ENCODE peak calls at places on chromosomes 16 and 17, in five cellular contexts. F is astrocyte of the hippocampus; W is activated CD4-positive, CD25-positive, alpha-beta regulatory T cell treated with anti-CD3 and anti-CD28 coated beads, Interleukin-2, amount 50 U/mL, for 16 hours; B is G401; M is amniotic stem cell. K is an unnamed sample.
A peak's percentile ranks its signal among the peaks of the same experiment; 100 is the strongest.

GRCh38 chr16:11196286-11196828 is 59.6 kb downstream of the SOCS1 start:
- DNase-seq in F (no peak), B (no peak), M (no peak), W (no peak), K (no peak)

GRCh38 chr16:88505405-88506082 is 52.5 kb downstream of the ZFPM1 start:
- DNase-seq in F (peak; percentile 67), B (no peak), M (no peak), W (peak; percentile 19), K (no peak)

GRCh38 chr17:70314506-70314905 is 145.2 kb downstream of the KCNJ2 start:
- DNase-seq in F (no peak), B (no peak), W (no peak), M (no peak), K (no peak)

GRCh38 chr17:69339937-69340336 is 13.0 kb upstream of the ABCA5 start:
- DNase-seq in M (no peak), F (no peak), B (no peak), W (no peak), K (no peak)

GRCh38 chr16:83433201-83433600 is 374.6 kb upstream of the HSBP1 start:
- DNase-seq in F (peak; percentile 25), B (no peak), W (no peak), M (no peak), K (peak; percentile 5)

GRCh38 chr17:27315322-27315721 is 21.4 kb downstream of the WSB1 start:
- DNase-seq in F (peak; percentile 97), M (peak; percentile 37), B (peak; percentile 23), W (no peak), K (peak; percentile 91)

GRCh38 chr17:7436556-7437368 is 1.5 kb downstream of the TMEM102 start:
- DNase-seq in B (peak; percentile 63), M (no peak), W (peak; percentile 53), F (peak; percentile 95), K (no peak)

GRCh38 chr17:73194514-73195222 is 1.8 kb downstream of the COG1 start:
- DNase-seq in W (no peak), F (peak; percentile 19), M (peak; percentile 63), B (no peak), K (no peak)

GRCh38 chr16:12532871-12533610 is 270.6 kb downstream of the CPPED1 start:
- DNase-seq in B (no peak), F (no peak), W (no peak), M (no peak), K (no peak)

GRCh38 chr17:75069783-75070182 is 18.0 kb upstream of the SLC16A5 start:
- DNase-seq in M (no peak), B (peak; percentile 54), W (no peak), F (no peak), K (no peak)

GRCh38 chr17:27522028-27522639 is 65.9 kb downstream of the KSR1 start:
- DNase-seq in W (no peak), F (no peak), B (no peak), M (no peak), K (no peak)

GRCh38 chr16:6122401-6122800 is 1024.8 kb upstream of the EEF2KMT start:
- DNase-seq in B (no peak), W (no peak), F (no peak), M (no peak), K (peak; percentile 43)

GRCh38 chr16:50722410-50722737 is 19.5 kb upstream of the CYLD start:
- DNase-seq in M (no peak), F (no peak), B (no peak), W (no peak), K (no peak)

GRCh38 chr17:80937501-80938356 is 53.9 kb upstream of the CHMP6 start:
- DNase-seq in B (no peak), W (no peak), F (peak; percentile 49), M (no peak), K (no peak)

GRCh38 chr16:71712501-71712900 is 12.0 kb downstream of the PHLPP2 start:
- DNase-seq in F (no peak), B (no peak), M (no peak), W (no peak), K (no peak)

GRCh38 chr16:15778204-15778743 is 78.6 kb downstream of the MYH11 start:
- DNase-seq in B (no peak), F (no peak), W (no peak), M (no peak), K (no peak)

GRCh38 chr17:81735181-81736102 is 23.4 kb downstream of the SLC25A10 start:
- DNase-seq in W (no peak), F (no peak), M (no peak), B (no peak), K (no peak)

GRCh38 chr17:48850792-48851325 is 20.0 kb downstream of the CALCOCO2 start:
- DNase-seq in M (no peak), F (no peak), B (no peak), W (no peak), K (no peak)

GRCh38 chr17:32497431-32498205 is 10.8 kb downstream of the CDK5R1 start:
- DNase-seq in M (no peak), W (no peak), B (no peak), F (peak; percentile 24), K (no peak)

GRCh38 chr17:79019631-79020584 is 4.1 kb upstream of the C1QTNF1 start:
- DNase-seq in B (peak; percentile 48), W (no peak), F (peak; percentile 64), M (peak; percentile 52), K (peak; percentile 35)

GRCh38 chr16:19114359-19115147 is 789 bp downstream of the ITPRIPL2 start:
- DNase-seq in M (no peak), B (no peak), W (no peak), F (peak; percentile 76), K (no peak)

GRCh38 chr16:57982345-57982744 is 11.4 kb upstream of the CNGB1 start:
- DNase-seq in M (no peak), B (no peak), W (no peak), F (no peak), K (no peak)

GRCh38 chr16:30474062-30474452 is 1.5 kb downstream of the ITGAL start:
- DNase-seq in B (no peak), W (no peak), F (no peak), M (no peak), K (no peak)

GRCh38 chr17:50270430-50271172 is 3.7 kb upstream of the TMEM92 start:
- DNase-seq in F (peak; percentile 66), B (no peak), M (no peak), W (no peak), K (no peak)

GRCh38 chr16:7521834-7522233 is 189.2 kb downstream of the RBFOX1 start:
- DNase-seq in M (no peak), W (no peak), B (peak; percentile 26), F (no peak), K (no peak)

GRCh38 chr17:36885761-36886365 is 51.4 kb upstream of the LHX1 start:
- DNase-seq in F (no peak), B (no peak), W (no peak), M (no peak), K (no peak)

GRCh38 chr17:412211-413015 is 59.8 kb upstream of the RPH3AL start:
- DNase-seq in M (peak; percentile 45), F (peak; percentile 77), W (peak; percentile 60), B (peak; percentile 86), K (no peak)

GRCh38 chr16:70018254-70018653 is 67.1 kb downstream of the CLEC18A start:
- DNase-seq in M (no peak), F (no peak), B (peak; percentile 47), W (peak; percentile 4), K (no peak)

GRCh38 chr16:26809461-26809860 is 257.3 kb upstream of the C16orf82 start:
- DNase-seq in M (no peak), W (no peak), B (no peak), F (no peak), K (no peak)

GRCh38 chr17:43914451-43914850 is 7.1 kb upstream of the MPP2 start:
- DNase-seq in B (no peak), F (no peak), W (no peak), M (no peak), K (no peak)

GRCh38 chr17:5526821-5527598 is 40.6 kb downstream of the MIS12 start:
- DNase-seq in F (peak; percentile 95), M (peak; percentile 89), W (no peak), B (no peak), K (peak; percentile 98)

GRCh38 chr17:5283531-5284315 is 1.6 kb downstream of the RABEP1 start:
- DNase-seq in M (no peak), W (no peak), B (no peak), F (peak; percentile 57), K (no peak)